ENCODE peak calls at places on chromosomes 4 and X, in seven cellular contexts. B is colonic mucosa; V is CD8-positive, alpha-beta T cell; L is mesenchymal stem cell; E is adipocyte; S is esophagus squamous epithelium; P is SJSA1. F is an unnamed sample. For H3K4me1, the result is how much of the 10 kb centered on the place peaks cover.

GRCh38 chr4:74546020-74546419 is 101.1 kb downstream of the AREG start:
- DNase-seq in B (no peak), V (no peak), L (peak), E (peak), S (no peak), P (peak), F (no peak)

GRCh38 chr4:171235516-171235915 is 577.7 kb upstream of the GALNTL6 start:
- DNase-seq in B (no peak), V (no peak), L (no peak), E (no peak), S (no peak), P (no peak), F (no peak)

GRCh38 chrX:87517571-87518141 is at the start of gene KLHL4:
- DNase-seq in B (no peak), V (no peak), L (peak), E (no peak), S (no peak), P (peak), F (peak)

GRCh38 chrX:56974408-56974807 is 20.9 kb downstream of the SPIN3 start:
- DNase-seq in B (no peak), V (no peak), L (no peak), E (no peak), S (no peak), P (no peak), F (no peak)

GRCh38 chr4:139684351-139684750 is 18.7 kb downstream of the MGST2 start:
- DNase-seq in B (no peak), V (no peak), L (no peak), E (peak), S (no peak), P (no peak), F (no peak)

GRCh38 chrX:318739-319578 is at the start of gene GTPBP6:
- DNase-seq in B (peak), V (peak), L (peak), E (peak), S (no peak), P (peak), F (peak)

GRCh38 chr4:134807231-134807745 is 605.7 kb upstream of the PABPC4L start:
- DNase-seq in B (no peak), V (no peak), L (peak), E (peak), S (no peak), P (no peak), F (no peak)

GRCh38 chr4:113840850-113841249 is 79.3 kb upstream of the CAMK2D start:
- DNase-seq in B (no peak), V (no peak), L (no peak), E (no peak), S (no peak), P (peak), F (peak)

GRCh38 chr4:158861281-158861680 is 92.5 kb downstream of the FNIP2 start:
- DNase-seq in B (no peak), V (no peak), L (no peak), E (no peak), S (no peak), P (no peak), F (no peak)

GRCh38 chr4:37839426-37839825 is 12.9 kb downstream of the PGM2 start:
- DNase-seq in B (no peak), V (no peak), L (no peak), E (no peak), S (no peak), P (no peak), F (no peak)

GRCh38 chr4:82589756-82590155 is 28.0 kb upstream of the TMEM150C start:
- DNase-seq in B (no peak), V (no peak), L (no peak), E (no peak), S (no peak), P (no peak), F (no peak)
- H3K4me1 ChIP-seq in B (under half), V (under half), L (under half), E (under half), S (under half), P (under half), F (under half)

DNA sequence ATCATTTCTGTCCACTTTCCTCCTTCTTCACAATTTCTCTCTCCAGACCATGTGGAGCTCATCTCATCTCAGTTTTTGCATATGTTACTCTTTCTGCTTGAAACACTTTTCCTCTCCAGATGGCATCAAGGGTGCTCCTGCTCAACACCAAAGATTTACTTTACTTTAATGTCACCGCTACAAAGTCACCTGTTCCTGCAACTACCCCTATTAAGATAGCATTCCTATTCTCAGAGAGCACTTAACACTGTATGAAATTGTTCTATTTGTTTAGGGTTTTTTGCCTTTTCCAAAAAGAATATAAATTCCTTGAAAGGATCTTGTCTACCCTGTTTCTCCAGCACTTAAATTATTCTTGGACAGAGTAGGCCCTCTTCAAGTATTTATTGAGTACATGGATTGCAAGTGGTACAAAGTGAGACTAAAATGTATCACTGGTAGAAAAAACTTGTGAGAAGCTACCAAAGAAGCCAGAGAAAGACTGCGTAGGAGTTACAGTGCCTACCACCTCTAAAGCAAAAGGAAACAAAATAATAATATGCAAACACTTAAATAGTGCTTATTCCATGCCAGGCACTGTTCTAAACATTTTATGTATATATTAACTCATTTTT is 1.1 kb upstream of the EXOSC9 start:
- DNase-seq in B (no peak), V (no peak), L (no peak), E (no peak), S (no peak), P (no peak), F (no peak)
- H3K4me1 ChIP-seq in B (under half), V (under half), L (under half), E (under half), S (under half), P (under half), F (under half)

GRCh38 chr4:7967501-7968261 is 28.0 kb upstream of the AFAP1 start:
- DNase-seq in B (peak), V (no peak), L (peak), E (no peak), S (no peak), P (no peak), F (peak)

GRCh38 chr4:7968262-7968896 is 28.7 kb upstream of the AFAP1 start:
- DNase-seq in B (no peak), V (no peak), L (no peak), E (no peak), S (no peak), P (no peak), F (no peak)

GRCh38 chr4:7964890-7965662 is 25.4 kb upstream of the AFAP1 start:
- DNase-seq in B (no peak), V (no peak), L (peak), E (no peak), S (no peak), P (no peak), F (peak)

GRCh38 chr4:7966281-7967062 is 26.8 kb upstream of the AFAP1 start:
- DNase-seq in B (no peak), V (no peak), L (no peak), E (no peak), S (no peak), P (no peak), F (no peak)

GRCh38 chr4:7967063-7967440 is 27.4 kb upstream of the AFAP1 start:
- DNase-seq in B (no peak), V (no peak), L (no peak), E (no peak), S (no peak), P (no peak), F (no peak)
- H3K4me1 ChIP-seq in B (under half), V (under half), L (under half), E (under half), S (under half), P (under half), F (under half)

DNA sequence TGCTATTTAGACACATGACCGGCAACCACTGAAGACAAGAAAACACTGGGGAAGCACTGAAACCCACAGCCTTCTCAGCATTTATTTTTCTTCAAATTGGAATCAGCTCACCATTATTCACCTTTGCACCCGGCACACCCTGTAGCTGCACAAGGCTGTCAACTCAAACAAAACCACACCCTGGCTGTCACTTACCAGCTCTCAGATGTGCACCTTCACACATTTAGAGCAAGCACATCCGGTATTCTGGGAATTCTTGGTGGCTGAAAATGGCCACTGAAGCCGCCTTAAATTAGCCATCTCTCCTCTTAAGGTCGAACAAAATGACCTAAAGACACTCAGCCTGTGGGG is 5.9 kb downstream of the ZFYVE28 start:
- DNase-seq in B (peak), V (peak), L (no peak), E (no peak), S (no peak), P (no peak), F (no peak)
- H3K4me1 ChIP-seq in B (under half), V (half or more), L (half or more), E (under half), S (under half), P (under half), F (under half)

GRCh38 chr4:20430555-20430954 is 178.8 kb downstream of the SLIT2 start:
- DNase-seq in B (no peak), V (no peak), L (peak), E (peak), S (no peak), P (no peak), F (peak)

GRCh38 chr4:20433101-20433705 is 181.5 kb downstream of the SLIT2 start:
- DNase-seq in B (no peak), V (no peak), L (no peak), E (no peak), S (no peak), P (peak), F (no peak)

GRCh38 chr4:20428410-20429160 is 176.9 kb downstream of the SLIT2 start:
- DNase-seq in B (no peak), V (no peak), L (no peak), E (peak), S (no peak), P (peak), F (peak)

GRCh38 chr4:20432098-20432497 is 180.4 kb downstream of the SLIT2 start:
- DNase-seq in B (no peak), V (no peak), L (peak), E (peak), S (no peak), P (no peak), F (no peak)

GRCh38 chr4:20431422-20432014 is 179.8 kb downstream of the SLIT2 start:
- DNase-seq in B (no peak), V (no peak), L (no peak), E (no peak), S (no peak), P (no peak), F (no peak)
- H3K4me1 ChIP-seq in B (under half), V (under half), L (under half), E (under half), S (under half), P (under half), F (under half)

GRCh38 chr4:72325215-72325614 is 243.8 kb downstream of the ADAMTS3 start:
- DNase-seq in B (no peak), V (no peak), L (no peak), E (peak), S (no peak), P (no peak), F (no peak)

GRCh38 chr4:72320185-72320948 is 248.7 kb downstream of the ADAMTS3 start:
- DNase-seq in B (no peak), V (no peak), L (no peak), E (peak), S (no peak), P (no peak), F (no peak)

GRCh38 chr4:72326692-72327632 is 242.1 kb downstream of the ADAMTS3 start:
- DNase-seq in B (no peak), V (no peak), L (peak), E (peak), S (no peak), P (peak), F (peak)

GRCh38 chr4:72319596-72319995 is 249.4 kb downstream of the ADAMTS3 start:
- DNase-seq in B (no peak), V (no peak), L (no peak), E (peak), S (no peak), P (peak), F (peak)

GRCh38 chr4:72323227-72323626 is 245.8 kb downstream of the ADAMTS3 start:
- DNase-seq in B (no peak), V (no peak), L (no peak), E (no peak), S (no peak), P (no peak), F (no peak)
- H3K4me1 ChIP-seq in B (under half), V (under half), L (under half), E (under half), S (under half), P (under half), F (under half)